ENCODE peak calls at places on chromosomes 4 and X, in five cellular contexts. V is H1, H is HCT116, T is K562, S is HepG2. R is an unnamed sample.

GRCh38 chrX:39854772-39855747 is 242.7 kb downstream of the BCOR start:
- DNase-seq in H (no peak), V (no peak), T (no peak), S (no peak), R (peak)

GRCh38 chr4:101178731-101179130 is 168.6 kb downstream of the PPP3CA start:
- DNase-seq in S (no peak), H (no peak), T (no peak), V (no peak), R (no peak)

GRCh38 chr4:99653921-99654890 is 3.4 kb downstream of the C4orf54 start:
- DNase-seq in T (no peak), S (no peak), V (no peak), H (no peak), R (no peak)

GRCh38 chrX:47658301-47658683 is 688 bp downstream of the UXT start:
- DNase-seq in S (no peak), H (no peak), V (no peak), T (no peak), R (no peak)

GRCh38 chrX:20197641-20198210 is 56.1 kb upstream of the EIF1AX start:
- DNase-seq in H (no peak), S (no peak), V (no peak), T (no peak), R (no peak)

GRCh38 chr4:106002979-106003378 is 107.7 kb downstream of the NPNT start:
- DNase-seq in V (no peak), S (no peak), T (no peak), H (no peak), R (no peak)

GRCh38 chr4:54971474-54971950 is 153.9 kb downstream of the KDR start:
- DNase-seq in H (peak), S (peak), V (no peak), T (peak), R (no peak)

GRCh38 chr4:118034061-118034785 is at the start of gene NDST3:
- DNase-seq in T (peak), S (peak), V (no peak), H (peak), R (no peak)

GRCh38 chrX:102765794-102766193 is 45.3 kb downstream of the GPRASP3 start:
- DNase-seq in S (no peak), H (no peak), T (no peak), V (no peak), R (no peak)

GRCh38 chrX:102067966-102068723 is 57.3 kb upstream of the TCEAL2 start:
- DNase-seq in S (peak), V (no peak), T (peak), H (no peak), R (peak)

GRCh38 chr4:3286335-3287175 is 6.3 kb upstream of the RGS12 start:
- DNase-seq in S (no peak), V (no peak), H (no peak), T (no peak), R (peak)

GRCh38 chr4:90028460-90028859 is 98.7 kb upstream of the CCSER1 start:
- DNase-seq in H (no peak), V (no peak), T (no peak), S (no peak), R (no peak)

GRCh38 chr4:116357758-116358157 is 727.6 kb downstream of the TRAM1L1 start:
- DNase-seq in H (no peak), T (peak), V (no peak), S (peak), R (no peak)

GRCh38 chr4:1345905-1346780 is 865 bp upstream of the UVSSA start:
- DNase-seq in S (peak), T (peak), V (no peak), H (no peak), R (no peak)

GRCh38 chr4:66433706-66434105 is 763.4 kb upstream of the EPHA5 start:
- DNase-seq in V (no peak), H (no peak), T (no peak), S (no peak), R (no peak)

GRCh38 chr4:72112514-72113156 is 80.8 kb downstream of the NPFFR2 start:
- DNase-seq in V (no peak), H (peak), T (peak), S (peak), R (peak)

GRCh38 chrX:17643528-17643927 is 93.8 kb upstream of the SCML1 start:
- DNase-seq in T (no peak), V (no peak), H (no peak), S (no peak), R (no peak)

GRCh38 chrX:9370888-9371287 is 94.0 kb upstream of the TBL1X start:
- DNase-seq in S (no peak), H (no peak), V (no peak), T (no peak), R (no peak)

GRCh38 chr4:139655116-139655515 is 10.5 kb upstream of the MGST2 start:
- DNase-seq in H (no peak), T (peak), S (peak), V (no peak), R (no peak)

GRCh38 chr4:2948895-2949781 is 14.1 kb downstream of the NOP14 start:
- DNase-seq in H (peak), S (no peak), T (no peak), V (no peak), R (no peak)

GRCh38 chrX:39039890-39040289 is 238.6 kb downstream of the MID1IP1 start:
- DNase-seq in S (no peak), H (no peak), V (no peak), T (no peak), R (no peak)

GRCh38 chr4:144179152-144179739 is 38.7 kb upstream of the GYPA start:
- DNase-seq in V (no peak), H (no peak), S (no peak), T (peak), R (no peak)

GRCh38 chrX:13219990-13220764 is 99.7 kb downstream of the ATXN3L start:
- DNase-seq in V (no peak), S (no peak), T (no peak), H (no peak), R (no peak)

GRCh38 chr4:73417973-73418372 is 13.9 kb downstream of the ALB start:
- DNase-seq in H (no peak), S (no peak), V (no peak), T (no peak), R (no peak)

GRCh38 chr4:40395166-40395900 is 60.2 kb downstream of the CHRNA9 start:
- DNase-seq in V (no peak), S (no peak), H (no peak), T (no peak), R (no peak)

GRCh38 chr4:48949518-48950207 is 36.4 kb upstream of the CWH43 start:
- DNase-seq in T (no peak), H (no peak), V (no peak), S (no peak), R (no peak)

GRCh38 chr4:76762136-76763130 is 135.5 kb downstream of the SOWAHB start:
- DNase-seq in S (no peak), H (no peak), V (no peak), T (no peak), R (no peak)

GRCh38 chrX:13283512-13283911 is 36.3 kb downstream of the ATXN3L start:
- DNase-seq in T (peak), S (no peak), H (no peak), V (no peak), R (no peak)

GRCh38 chr4:148445071-148445902 is 3.1 kb upstream of the NR3C2 start:
- DNase-seq in H (no peak), V (no peak), T (peak), S (no peak), R (no peak)

GRCh38 chr4:15238720-15239119 is 189.1 kb upstream of the C1QTNF7 start:
- DNase-seq in H (no peak), V (no peak), T (peak), S (peak), R (no peak)

GRCh38 chr4:20890752-20891151 is 190.5 kb downstream of the PACRGL start:
- DNase-seq in V (no peak), H (no peak), S (no peak), T (no peak), R (no peak)

DNA sequence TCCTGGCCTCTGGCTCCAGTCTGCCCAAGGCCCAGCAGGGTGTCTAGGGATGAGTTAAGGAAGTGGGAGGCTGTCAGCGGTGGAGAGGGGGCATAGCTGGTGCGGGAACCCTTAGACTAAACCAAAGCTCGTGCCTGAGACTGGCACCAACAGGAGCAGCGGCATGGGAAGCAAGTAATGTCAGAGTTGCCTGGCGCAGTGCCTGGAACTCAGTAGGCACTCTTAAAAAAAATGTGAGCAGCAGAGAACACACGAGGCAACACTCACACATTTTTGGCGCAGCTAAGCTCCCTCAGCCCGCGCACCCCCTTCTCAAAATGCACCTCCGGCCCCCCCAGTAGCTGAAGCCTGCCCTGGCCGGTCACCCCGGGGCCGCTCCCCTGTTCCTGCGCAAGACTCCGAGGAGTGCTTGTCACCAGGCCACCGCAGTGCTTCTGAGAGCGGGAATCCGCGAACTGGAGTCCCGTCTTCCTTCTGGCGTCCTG is 583 bp downstream of the GABRE start:
- DNase-seq in H (no peak), T (peak), S (no peak), V (no peak), R (no peak)
- TF ChIP-seq SP1 in H (no peak), T (no peak), S (no peak), V (no peak), R (no peak)

GRCh38 chrX:54449929-54450328 is 9.7 kb downstream of the TSR2 start:
- DNase-seq in T (no peak), H (no peak), S (no peak), V (no peak), R (no peak)
- TF ChIP-seq ZNF274 in T (no peak), H (no peak), S (no peak), V (no peak), R (no peak)

GRCh38 chr4:10605746-10606482 is 78.7 kb downstream of the CLNK start:
- DNase-seq in V (no peak), S (no peak), H (no peak), T (no peak), R (no peak)
- TF ChIP-seq SP1 in V (no peak), S (no peak), H (no peak), T (no peak), R (no peak)

DNA sequence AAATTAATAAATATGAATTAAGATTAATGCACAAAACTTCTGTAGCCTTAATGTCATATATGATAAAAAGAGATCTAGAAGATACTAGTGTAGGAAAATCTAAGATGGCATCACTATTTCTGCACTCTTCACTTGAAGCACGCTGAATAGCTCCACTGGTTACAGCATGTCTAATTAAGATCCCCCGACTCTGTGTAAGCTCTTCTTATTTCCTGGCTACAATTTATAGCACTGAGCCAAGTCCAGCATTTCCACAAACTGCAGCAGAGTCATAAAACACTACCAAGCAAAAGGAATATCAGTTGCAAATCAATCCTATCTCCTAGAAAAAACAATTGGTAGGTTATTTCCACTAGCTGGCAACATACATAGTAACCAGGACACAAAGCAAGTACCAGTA is 1.3 kb upstream of the CCNA2 start:
- DNase-seq in T (no peak), V (no peak), H (no peak), S (no peak), R (no peak)
- TF ChIP-seq ZNF274 in T (no peak), V (no peak), H (no peak), S (no peak), R (no peak)

DNA sequence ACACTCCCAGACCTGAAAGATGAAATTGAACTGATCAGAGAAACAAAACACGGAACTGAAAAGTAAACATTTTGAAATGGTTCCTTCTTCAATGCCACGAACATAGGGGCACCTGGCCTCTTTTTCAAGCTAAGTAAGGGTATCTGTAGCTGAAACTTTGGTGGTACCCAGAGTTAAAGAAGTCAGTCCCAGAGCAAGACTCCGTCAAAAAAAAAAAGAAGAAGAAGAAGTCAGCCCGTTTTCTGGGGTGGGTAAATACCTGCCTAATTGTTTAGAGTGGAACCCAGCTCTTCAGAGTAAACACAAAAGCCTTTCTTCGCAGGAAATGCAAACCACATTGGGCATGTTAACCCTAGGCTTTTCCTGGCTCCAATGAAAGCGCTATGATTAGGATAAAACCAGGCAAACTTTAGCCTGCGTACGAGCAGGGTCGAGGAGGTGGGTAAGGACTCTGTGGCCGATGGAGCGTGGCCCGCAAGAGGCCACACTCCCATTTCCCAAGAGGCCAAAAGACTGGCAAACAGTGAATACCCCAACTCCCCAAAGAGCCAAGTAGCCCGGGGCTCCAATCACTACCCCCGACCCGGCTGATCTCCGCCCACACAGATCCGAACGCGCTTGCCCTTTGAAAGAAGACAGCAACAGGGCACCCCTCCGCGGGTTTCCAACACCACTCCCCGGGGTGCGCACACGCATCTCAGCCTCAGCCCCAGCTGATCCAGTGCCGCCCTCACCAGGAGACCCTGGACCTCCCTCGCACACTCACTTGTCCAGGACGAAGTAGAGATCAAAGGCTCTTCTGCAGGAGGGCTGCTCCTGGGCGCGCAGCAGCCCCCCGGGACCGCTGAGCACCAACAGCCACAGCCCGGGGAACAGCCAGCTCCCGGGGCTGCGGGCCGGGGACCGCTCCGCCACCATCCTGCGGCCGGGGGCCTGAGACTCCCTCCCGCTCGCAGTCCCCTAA is 1.1 kb downstream of the ANTXR2 start:
- DNase-seq in H (no peak), T (peak), V (peak), S (peak), R (peak)
- TF ChIP-seq SP1 in H (no peak), T (no peak), V (no peak), S (no peak), R (no peak)

GRCh38 chrX:72367524-72367923 is 61.8 kb upstream of the CITED1 start:
- DNase-seq in T (no peak), H (no peak), S (no peak), V (no peak), R (no peak)

GRCh38 chrX:72368796-72369195 is 63.1 kb upstream of the CITED1 start:
- DNase-seq in H (no peak), S (no peak), T (no peak), V (no peak), R (no peak)

GRCh38 chrX:72372735-72373134 is 67.0 kb upstream of the CITED1 start:
- DNase-seq in S (no peak), V (no peak), H (no peak), T (no peak), R (no peak)

GRCh38 chrX:72373136-72373535 is 67.4 kb upstream of the CITED1 start:
- DNase-seq in S (no peak), V (no peak), T (no peak), H (no peak), R (no peak)

GRCh38 chrX:72371405-72371804 is 65.7 kb upstream of the CITED1 start:
- DNase-seq in V (no peak), S (no peak), H (no peak), T (no peak), R (no peak)
- TF ChIP-seq ZNF274 in V (no peak), S (no peak), H (no peak), T (no peak), R (no peak)

DNA sequence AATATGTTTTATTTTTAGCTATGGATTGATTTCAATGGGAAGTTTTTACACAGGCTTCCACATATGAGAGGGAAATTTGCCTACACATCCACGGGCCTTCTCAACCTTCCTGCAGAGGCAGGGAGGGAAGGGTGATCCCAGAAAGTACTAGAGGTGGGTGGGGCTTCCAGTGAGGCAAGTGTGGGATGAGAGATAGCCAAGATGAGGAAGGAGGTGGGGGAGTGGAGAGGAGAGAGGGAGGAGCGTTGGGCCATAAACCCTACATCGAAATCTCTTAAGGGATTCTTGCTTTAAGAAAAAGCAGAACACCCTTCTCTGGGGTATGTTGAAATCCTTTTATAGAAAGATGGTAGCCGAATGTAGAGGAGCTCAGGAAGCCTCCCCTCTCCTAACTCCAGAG is 19.0 kb downstream of the NKX6-1 start:
- DNase-seq in H (no peak), V (no peak), T (no peak), S (no peak), R (no peak)
- TF ChIP-seq SP1 in H (no peak), V (no peak), T (no peak), S (no peak), R (no peak)

GRCh38 chr4:10184051-10184450 is 67.5 kb upstream of the WDR1 start:
- DNase-seq in T (no peak), H (no peak), S (no peak), V (no peak), R (no peak)

GRCh38 chr4:10183462-10183861 is 66.9 kb upstream of the WDR1 start:
- DNase-seq in V (no peak), S (no peak), H (no peak), T (no peak), R (no peak)

GRCh38 chr4:10185518-10186227 is 69.1 kb upstream of the WDR1 start:
- DNase-seq in S (no peak), H (no peak), T (peak), V (no peak), R (no peak)

GRCh38 chr4:10182446-10183424 is 66.1 kb upstream of the WDR1 start:
- DNase-seq in H (no peak), V (no peak), T (peak), S (no peak), R (no peak)

DNA sequence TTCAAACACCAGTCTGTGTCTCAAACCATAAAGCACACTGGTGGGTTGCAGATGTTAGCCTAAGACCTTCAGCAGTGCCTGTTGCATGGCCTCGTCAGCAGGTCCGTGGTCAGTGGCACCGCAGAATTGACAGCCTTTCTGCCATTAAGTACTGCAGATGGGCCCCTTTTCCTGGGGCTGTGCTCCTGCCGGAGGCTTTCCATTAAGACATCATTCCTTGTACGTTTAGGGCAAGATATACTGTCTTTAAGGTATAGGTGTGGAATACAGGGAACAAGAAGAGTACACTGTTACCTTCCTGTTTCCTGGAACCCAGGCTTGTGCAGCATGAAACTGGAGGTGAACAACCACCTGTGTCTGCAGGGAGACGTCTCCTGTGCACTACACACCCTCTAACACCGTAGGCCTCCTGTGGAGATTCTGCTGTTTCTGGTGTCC is 67.9 kb upstream of the WDR1 start:
- DNase-seq in T (peak), V (no peak), H (no peak), S (no peak), R (no peak)
- TF ChIP-seq ZNF274 in T (no peak), V (no peak), H (no peak), S (no peak), R (no peak)